ENCODE peak calls at places on chromosome 11, in seven cellular contexts. F, J, M, U, S, T and Y are unnamed samples.

GRCh38 chr11:39247570-39248137 is 2211.8 kb downstream of the LRRC4C start:
- DNase-seq in S (no peak), T (no peak), U (peak; percentile 3), J (peak; percentile 1), F (no peak), M (no peak), Y (no peak)

GRCh38 chr11:1034456-1035295 is 1.8 kb downstream of the MUC6 start:
- DNase-seq in J (no peak), T (no peak), M (no peak), S (no peak), U (no peak), F (no peak), Y (no peak)

GRCh38 chr11:102408339-102408738 is 44.2 kb downstream of the TMEM123 start:
- DNase-seq in T (no peak), M (no peak), U (no peak), S (no peak), J (no peak), F (no peak), Y (no peak)

GRCh38 chr11:406796-407650 is 7.8 kb downstream of the SIGIRR start:
- DNase-seq in F (peak; percentile 62), J (peak; percentile 87), U (peak; percentile 42), S (peak; percentile 96), M (peak; percentile 90), T (peak; percentile 94), Y (no peak)

GRCh38 chr11:69398529-69399492 is 82.7 kb upstream of the LINC01488 start:
- DNase-seq in J (no peak), S (peak; percentile 33), T (no peak), U (peak; percentile 76), F (no peak), M (peak; percentile 66), Y (no peak)

GRCh38 chr11:78290293-78291176 is 101.8 kb downstream of the USP35 start:
- DNase-seq in S (no peak), U (peak; percentile 98), J (peak; percentile 32), M (peak; percentile 100), T (no peak), F (peak; percentile 63), Y (no peak)

GRCh38 chr11:6473481-6474422 is at the start of gene TRIM3:
- DNase-seq in T (peak; percentile 87), J (peak; percentile 88), S (peak; percentile 89), U (peak; percentile 54), F (peak; percentile 83), M (peak; percentile 87), Y (peak; percentile 89)

GRCh38 chr11:110187731-110188130 is 94.5 kb downstream of the ZC3H12C start:
- DNase-seq in T (no peak), S (no peak), U (no peak), F (peak; percentile 21), M (no peak), J (no peak), Y (no peak)

GRCh38 chr11:62603072-62603408 is 1.4 kb upstream of the MTA2 start:
- DNase-seq in M (no peak), F (no peak), S (peak; percentile 46), J (no peak), T (no peak), U (no peak), Y (no peak)

GRCh38 chr11:2932850-2933251 is 3.6 kb upstream of the PHLDA2 start:
- DNase-seq in F (no peak), M (no peak), S (no peak), J (peak; percentile 80), U (peak; percentile 71), T (no peak), Y (no peak)

GRCh38 chr11:117525866-117526265 is 198.2 kb downstream of the CEP164 start:
- DNase-seq in S (no peak), T (no peak), J (no peak), M (no peak), F (no peak), U (no peak), Y (no peak)

GRCh38 chr11:61333638-61334433 is 808 bp downstream of the TKFC start:
- DNase-seq in F (no peak), S (no peak), M (peak; percentile 58), U (no peak), J (no peak), T (no peak), Y (no peak)

GRCh38 chr11:28730336-28730735 is 622.1 kb downstream of the METTL15 start:
- DNase-seq in U (no peak), T (no peak), M (no peak), J (peak; percentile 77), S (no peak), F (no peak), Y (no peak)

GRCh38 chr11:69012092-69013008 is 696 bp downstream of the MRGPRF start:
- DNase-seq in M (no peak), S (peak; percentile 34), J (peak; percentile 68), U (no peak), F (no peak), T (no peak), Y (no peak)

GRCh38 chr11:69881467-69882269 is 62.5 kb upstream of the FGF3 start:
- DNase-seq in T (no peak), S (peak; percentile 68), F (peak; percentile 35), M (no peak), J (no peak), U (no peak), Y (no peak)

GRCh38 chr11:14411818-14412217 is 52.8 kb upstream of the RRAS2 start:
- DNase-seq in S (no peak), F (no peak), J (peak; percentile 92), T (no peak), U (peak; percentile 79), M (no peak), Y (no peak)

GRCh38 chr11:8082391-8083087 is 1.5 kb downstream of the TUB start:
- DNase-seq in U (no peak), J (no peak), F (peak; percentile 41), T (no peak), S (peak; percentile 64), M (no peak), Y (peak; percentile 53)

GRCh38 chr11:128488471-128488870 is 98.9 kb downstream of the ETS1 start:
- DNase-seq in J (peak; percentile 97), U (peak; percentile 90), F (no peak), S (no peak), T (no peak), M (no peak), Y (no peak)

GRCh38 chr11:34565417-34566208 is 52.0 kb upstream of the ELF5 start:
- DNase-seq in T (no peak), J (peak; percentile 26), M (peak; percentile 53), S (peak; percentile 78), F (peak; percentile 60), U (no peak), Y (no peak)

GRCh38 chr11:116042125-116042524 is 537.9 kb upstream of the CADM1 start:
- DNase-seq in J (no peak), F (no peak), T (no peak), U (no peak), M (no peak), S (no peak), Y (peak; percentile 47)

GRCh38 chr11:99505319-99505718 is 484.6 kb downstream of the CNTN5 start:
- DNase-seq in F (no peak), S (no peak), J (peak; percentile 52), U (peak; percentile 57), T (no peak), M (no peak), Y (no peak)

GRCh38 chr11:75771646-75772410 is 3.2 kb downstream of the DGAT2 start:
- DNase-seq in S (no peak), U (peak; percentile 76), M (peak; percentile 60), J (peak; percentile 83), T (no peak), F (no peak), Y (no peak)

GRCh38 chr11:1060885-1061616 is 13.6 kb upstream of the MUC2 start:
- DNase-seq in U (peak; percentile 74), M (no peak), F (no peak), J (peak; percentile 92), T (no peak), S (no peak), Y (no peak)

GRCh38 chr11:12259956-12260355 is 117.4 kb upstream of the PARVA start:
- DNase-seq in M (no peak), J (no peak), F (no peak), U (no peak), T (no peak), S (no peak), Y (no peak)

GRCh38 chr11:72924568-72925190 is 110.5 kb downstream of the ATG16L2 start:
- DNase-seq in F (peak; percentile 82), S (no peak), T (no peak), J (peak; percentile 55), U (peak; percentile 23), M (peak; percentile 88), Y (no peak)

GRCh38 chr11:111362887-111363411 is 16.1 kb downstream of the POU2AF1 start:
- DNase-seq in F (no peak), J (no peak), M (no peak), U (no peak), S (no peak), T (no peak), Y (no peak)

GRCh38 chr11:47136921-47137320 is 39.8 kb downstream of the ARFGAP2 start:
- DNase-seq in M (no peak), T (no peak), U (no peak), J (no peak), F (no peak), S (no peak), Y (no peak)

GRCh38 chr11:6022954-6023353 is 7.6 kb downstream of the OR56A1 start:
- DNase-seq in T (no peak), U (peak; percentile 64), S (peak; percentile 79), M (peak; percentile 72), J (peak; percentile 50), F (peak; percentile 65), Y (peak; percentile 19)

GRCh38 chr11:35838071-35838470 is 105.8 kb upstream of the LDLRAD3 start:
- DNase-seq in U (no peak), T (no peak), M (no peak), F (no peak), S (no peak), J (no peak), Y (no peak)

GRCh38 chr11:4025957-4026324 is 68.7 kb upstream of the RRM1 start:
- DNase-seq in J (no peak), F (no peak), S (no peak), U (peak; percentile 14), M (no peak), T (no peak), Y (no peak)

GRCh38 chr11:118606157-118606843 is 1.1 kb upstream of the PHLDB1 start:
- DNase-seq in F (no peak), J (no peak), U (peak; percentile 84), T (no peak), S (peak; percentile 46), M (peak; percentile 20), Y (no peak)

GRCh38 chr11:112881461-112881860 is 79.8 kb upstream of the NCAM1 start:
- DNase-seq in T (no peak), U (peak; percentile 11), M (no peak), F (peak; percentile 61), J (peak; percentile 6), S (peak; percentile 88), Y (no peak)

GRCh38 chr11:66126808-66127555 is 56.9 kb downstream of the PACS1 start:
- DNase-seq in J (peak; percentile 73), U (peak; percentile 80), M (no peak), F (peak; percentile 11), S (peak; percentile 63), T (no peak), Y (peak; percentile 30)

GRCh38 chr11:64455436-64456261 is 96.7 kb downstream of the RPS6KA4 start:
- DNase-seq in F (no peak), J (no peak), S (no peak), T (no peak), U (no peak), M (no peak), Y (no peak)